ENCODE peak calls at places on chromosomes 13 and 19, in five cellular contexts. One of them, this sample, is unnamed.

GRCh38 chr13:21048901-21049655 is 12.3 kb downstream of the LATS2 start:
- DNase-seq in dermis microvascular lymphatic vessel endothelial cell: no peak
- DNase-seq in LHCN-M2: no peak
- DNase-seq in activated naive CD4-positive, alpha-beta T cell: no peak
- DNase-seq in posterior cingulate gyrus: no peak
- DNase-seq in this sample: no peak

GRCh38 chr13:20191902-20192469 is 752 bp downstream of the GJB2 start:
- DNase-seq in LHCN-M2: no peak
- DNase-seq in dermis microvascular lymphatic vessel endothelial cell: no peak
- DNase-seq in posterior cingulate gyrus: no peak
- DNase-seq in activated naive CD4-positive, alpha-beta T cell: no peak
- DNase-seq in this sample: no peak

GRCh38 chr19:8423821-8424223 is 10.7 kb downstream of the MARCHF2 start:
- DNase-seq in activated naive CD4-positive, alpha-beta T cell: no peak
- DNase-seq in dermis microvascular lymphatic vessel endothelial cell: peak
- DNase-seq in posterior cingulate gyrus: peak
- DNase-seq in LHCN-M2: peak
- DNase-seq in this sample: peak

GRCh38 chr19:57888107-57888493 is 737 bp downstream of the ZNF814 start:
- DNase-seq in posterior cingulate gyrus: no peak
- DNase-seq in dermis microvascular lymphatic vessel endothelial cell: no peak
- DNase-seq in LHCN-M2: no peak
- DNase-seq in activated naive CD4-positive, alpha-beta T cell: no peak
- DNase-seq in this sample: no peak

GRCh38 chr19:21045028-21045427 is 24.6 kb downstream of the ZNF430 start:
- DNase-seq in posterior cingulate gyrus: no peak
- DNase-seq in LHCN-M2: no peak
- DNase-seq in activated naive CD4-positive, alpha-beta T cell: no peak
- DNase-seq in dermis microvascular lymphatic vessel endothelial cell: no peak
- DNase-seq in this sample: no peak

GRCh38 chr19:42471554-42472249 is 29.0 kb upstream of the CXCL17 start:
- DNase-seq in dermis microvascular lymphatic vessel endothelial cell: no peak
- DNase-seq in LHCN-M2: peak
- DNase-seq in activated naive CD4-positive, alpha-beta T cell: no peak
- DNase-seq in posterior cingulate gyrus: no peak
- DNase-seq in this sample: no peak

GRCh38 chr19:33132021-33132420 is at the start of gene WDR88:
- DNase-seq in dermis microvascular lymphatic vessel endothelial cell: no peak
- DNase-seq in activated naive CD4-positive, alpha-beta T cell: no peak
- DNase-seq in posterior cingulate gyrus: no peak
- DNase-seq in LHCN-M2: no peak
- DNase-seq in this sample: no peak

GRCh38 chr19:12647490-12648071 is 19.0 kb downstream of the MAN2B1 start:
- DNase-seq in posterior cingulate gyrus: no peak
- DNase-seq in dermis microvascular lymphatic vessel endothelial cell: no peak
- DNase-seq in activated naive CD4-positive, alpha-beta T cell: no peak
- DNase-seq in LHCN-M2: no peak
- DNase-seq in this sample: no peak

GRCh38 chr19:3671680-3672574 is 28.3 kb downstream of the PIP5K1C start:
- DNase-seq in activated naive CD4-positive, alpha-beta T cell: no peak
- DNase-seq in LHCN-M2: no peak
- DNase-seq in posterior cingulate gyrus: no peak
- DNase-seq in dermis microvascular lymphatic vessel endothelial cell: no peak
- DNase-seq in this sample: no peak

GRCh38 chr13:99446242-99446641 is 55.0 kb upstream of the TM9SF2 start:
- DNase-seq in posterior cingulate gyrus: no peak
- DNase-seq in activated naive CD4-positive, alpha-beta T cell: no peak
- DNase-seq in LHCN-M2: no peak
- DNase-seq in dermis microvascular lymphatic vessel endothelial cell: no peak
- DNase-seq in this sample: no peak

GRCh38 chr13:113004126-113004525 is 35.1 kb downstream of the MCF2L start:
- DNase-seq in activated naive CD4-positive, alpha-beta T cell: no peak
- DNase-seq in dermis microvascular lymphatic vessel endothelial cell: no peak
- DNase-seq in LHCN-M2: no peak
- DNase-seq in posterior cingulate gyrus: no peak
- DNase-seq in this sample: no peak

GRCh38 chr13:100789481-100789880 is 114.9 kb upstream of the TMTC4 start:
- DNase-seq in posterior cingulate gyrus: peak
- DNase-seq in LHCN-M2: peak
- DNase-seq in dermis microvascular lymphatic vessel endothelial cell: no peak
- DNase-seq in activated naive CD4-positive, alpha-beta T cell: no peak
- DNase-seq in this sample: peak

GRCh38 chr13:47332149-47332548 is 435.3 kb upstream of the HTR2A start:
- DNase-seq in dermis microvascular lymphatic vessel endothelial cell: no peak
- DNase-seq in activated naive CD4-positive, alpha-beta T cell: no peak
- DNase-seq in posterior cingulate gyrus: no peak
- DNase-seq in LHCN-M2: peak
- DNase-seq in this sample: no peak

GRCh38 chr13:64099994-64100393 is 2684.3 kb upstream of the PCDH20 start:
- DNase-seq in dermis microvascular lymphatic vessel endothelial cell: no peak
- DNase-seq in activated naive CD4-positive, alpha-beta T cell: no peak
- DNase-seq in LHCN-M2: no peak
- DNase-seq in posterior cingulate gyrus: no peak
- DNase-seq in this sample: no peak

GRCh38 chr19:39631626-39632025 is 24.1 kb upstream of the LGALS16 start:
- DNase-seq in dermis microvascular lymphatic vessel endothelial cell: no peak
- DNase-seq in LHCN-M2: no peak
- DNase-seq in activated naive CD4-positive, alpha-beta T cell: no peak
- DNase-seq in posterior cingulate gyrus: no peak
- DNase-seq in this sample: no peak

GRCh38 chr19:47663911-47664771 is 49.1 kb upstream of the EHD2 start:
- DNase-seq in posterior cingulate gyrus: peak
- DNase-seq in activated naive CD4-positive, alpha-beta T cell: no peak
- DNase-seq in dermis microvascular lymphatic vessel endothelial cell: no peak
- DNase-seq in LHCN-M2: peak
- DNase-seq in this sample: peak

GRCh38 chr19:52889931-52890330 is 7.5 kb downstream of the ZNF320 start:
- DNase-seq in dermis microvascular lymphatic vessel endothelial cell: no peak
- DNase-seq in activated naive CD4-positive, alpha-beta T cell: no peak
- DNase-seq in LHCN-M2: no peak
- DNase-seq in posterior cingulate gyrus: no peak
- DNase-seq in this sample: no peak

GRCh38 chr13:42038661-42039456 is 9.6 kb upstream of the DGKH start:
- DNase-seq in dermis microvascular lymphatic vessel endothelial cell: no peak
- DNase-seq in LHCN-M2: no peak
- DNase-seq in activated naive CD4-positive, alpha-beta T cell: no peak
- DNase-seq in posterior cingulate gyrus: no peak
- DNase-seq in this sample: no peak

GRCh38 chr13:99614465-99614885 is 113.2 kb downstream of the TM9SF2 start:
- DNase-seq in activated naive CD4-positive, alpha-beta T cell: no peak
- DNase-seq in dermis microvascular lymphatic vessel endothelial cell: peak
- DNase-seq in posterior cingulate gyrus: no peak
- DNase-seq in LHCN-M2: peak
- DNase-seq in this sample: no peak

GRCh38 chr19:17076539-17076919 is 952 bp downstream of the MYO9B start:
- DNase-seq in activated naive CD4-positive, alpha-beta T cell: peak
- DNase-seq in posterior cingulate gyrus: no peak
- DNase-seq in dermis microvascular lymphatic vessel endothelial cell: no peak
- DNase-seq in LHCN-M2: peak
- DNase-seq in this sample: peak

This sample was measured in C1 segment of cervical spinal cord.